ENCODE peak calls at places on chromosome 6, in six cellular contexts. D is A549, J is NB4, I is GM12878, S is HepG2, G is K562. Z is an unnamed sample.

GRCh38 chr6:80319286-80319685 is 212.8 kb downstream of the BCKDHB start:
- DNase-seq in D (no peak), G (no peak), J (no peak), S (no peak), I (no peak), Z (no peak)

GRCh38 chr6:157985378-157986155 is 3.9 kb downstream of the SYNJ2 start:
- DNase-seq in I (no peak), G (no peak), S (peak), J (no peak), D (no peak), Z (no peak)

GRCh38 chr6:134626131-134626530 is 308.2 kb upstream of the SGK1 start:
- DNase-seq in G (no peak), J (no peak), D (no peak), I (no peak), S (no peak), Z (no peak)

GRCh38 chr6:3195695-3196497 is 31.6 kb downstream of the TUBB2B start:
- DNase-seq in S (peak), D (peak), J (peak), I (no peak), G (peak), Z (no peak)

GRCh38 chr6:20835315-20836010 is 301.2 kb downstream of the CDKAL1 start:
- DNase-seq in J (no peak), S (no peak), D (no peak), G (peak), I (no peak), Z (no peak)

GRCh38 chr6:18115356-18115755 is 7.1 kb downstream of the NHLRC1 start:
- DNase-seq in S (no peak), G (no peak), D (no peak), I (no peak), J (peak), Z (no peak)

GRCh38 chr6:43779864-43780260 is 9.9 kb downstream of the VEGFA start:
- DNase-seq in J (no peak), I (no peak), D (no peak), S (no peak), G (no peak), Z (no peak)

GRCh38 chr6:120671519-120671918 is 662.8 kb downstream of the TBC1D32 start:
- DNase-seq in G (no peak), S (peak), D (no peak), I (no peak), J (peak), Z (no peak)

GRCh38 chr6:17714879-17715860 is 8.4 kb upstream of the NUP153 start:
- DNase-seq in G (peak), D (peak), I (no peak), S (no peak), J (peak), Z (peak)

GRCh38 chr6:168381726-168382458 is 59.1 kb upstream of the SMOC2 start:
- DNase-seq in D (no peak), S (no peak), I (no peak), G (no peak), J (no peak), Z (no peak)

GRCh38 chr6:88867841-88868558 is 95.4 kb downstream of the RNGTT start:
- DNase-seq in G (no peak), S (no peak), I (no peak), J (no peak), D (peak), Z (peak)

GRCh38 chr6:35089216-35089934 is 51.8 kb downstream of the TCP11 start:
- DNase-seq in J (no peak), S (no peak), D (no peak), G (no peak), I (no peak), Z (no peak)

GRCh38 chr6:170473226-170473789 is 79.8 kb downstream of the PSMB1 start:
- DNase-seq in J (no peak), S (no peak), G (no peak), I (no peak), D (no peak), Z (no peak)

GRCh38 chr6:55729665-55730064 is 145.7 kb downstream of the BMP5 start:
- DNase-seq in J (no peak), G (no peak), I (no peak), D (no peak), S (no peak), Z (no peak)

GRCh38 chr6:64289946-64290345 is 654.3 kb downstream of the PHF3 start:
- DNase-seq in I (no peak), S (no peak), J (no peak), D (no peak), G (no peak), Z (no peak)

GRCh38 chr6:29678114-29678513 is 2.8 kb downstream of the ZFP57 start:
- DNase-seq in S (no peak), I (no peak), J (no peak), D (no peak), G (no peak), Z (no peak)

DNA sequence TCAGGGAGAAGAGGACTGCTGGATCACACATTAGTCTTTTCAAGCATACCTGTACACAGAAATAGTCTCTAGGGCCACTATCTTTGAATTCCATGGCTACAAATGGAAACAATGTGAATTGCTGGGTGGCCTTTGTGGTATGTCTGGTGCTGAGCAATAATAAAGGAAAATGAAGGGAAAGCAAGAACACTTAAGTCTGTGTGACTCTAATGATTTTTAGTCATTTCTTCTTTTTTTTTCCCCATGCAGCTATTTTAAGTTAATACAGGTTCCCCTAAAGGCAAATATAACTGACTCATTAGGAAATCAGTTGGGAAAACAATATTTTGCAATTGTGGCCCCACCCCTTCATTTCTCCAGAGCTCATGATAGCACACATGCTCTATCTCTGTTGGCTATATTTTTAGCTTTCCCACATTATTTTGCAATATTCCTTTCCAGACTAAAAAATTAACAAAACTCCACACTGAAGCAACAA is 367.7 kb downstream of the GRIK2 start:
- DNase-seq in J (peak), G (no peak), S (no peak), D (no peak), I (no peak), Z (no peak)
- H3K4me3 ChIP-seq in J (no peak), G (no peak), S (no peak), D (no peak), I (no peak), Z (no peak)

DNA sequence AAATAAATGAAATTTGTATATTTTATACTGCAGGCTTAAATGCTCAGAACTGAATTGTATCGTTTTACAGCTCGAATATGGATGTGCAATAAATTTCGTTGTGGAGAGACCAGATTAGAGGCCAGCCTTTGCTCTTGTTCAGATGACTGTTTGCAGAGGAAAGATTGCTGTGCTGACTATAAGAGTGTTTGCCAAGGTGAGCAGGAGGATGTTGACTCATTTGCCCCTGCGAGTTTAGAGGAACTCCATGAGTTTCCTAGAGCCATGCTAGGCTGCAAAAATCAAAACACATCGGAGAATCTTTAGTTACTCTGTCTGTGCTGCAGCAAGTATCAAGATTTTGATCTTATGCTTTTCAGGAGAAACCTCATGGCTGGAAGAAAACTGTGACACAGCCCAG is 15.4 kb downstream of the ENPP3 start:
- DNase-seq in I (no peak), D (no peak), J (no peak), G (no peak), S (no peak), Z (peak)
- TF ChIP-seq POLR2A in I (no peak), D (no peak), J (no peak), G (no peak), S (no peak), Z (no peak)

GRCh38 chr6:163776549-163777378 is 362.2 kb downstream of the QKI start:
- DNase-seq in I (no peak), D (no peak), J (no peak), S (no peak), G (no peak), Z (no peak)

GRCh38 chr6:163773646-163774045 is 359.1 kb downstream of the QKI start:
- DNase-seq in D (no peak), G (no peak), J (no peak), I (no peak), S (no peak), Z (no peak)

GRCh38 chr6:163775313-163775712 is 360.8 kb downstream of the QKI start:
- DNase-seq in J (no peak), I (no peak), S (no peak), G (no peak), D (no peak), Z (no peak)

GRCh38 chr6:163772701-163773100 is 358.2 kb downstream of the QKI start:
- DNase-seq in D (no peak), I (no peak), G (no peak), J (no peak), S (no peak), Z (no peak)

DNA sequence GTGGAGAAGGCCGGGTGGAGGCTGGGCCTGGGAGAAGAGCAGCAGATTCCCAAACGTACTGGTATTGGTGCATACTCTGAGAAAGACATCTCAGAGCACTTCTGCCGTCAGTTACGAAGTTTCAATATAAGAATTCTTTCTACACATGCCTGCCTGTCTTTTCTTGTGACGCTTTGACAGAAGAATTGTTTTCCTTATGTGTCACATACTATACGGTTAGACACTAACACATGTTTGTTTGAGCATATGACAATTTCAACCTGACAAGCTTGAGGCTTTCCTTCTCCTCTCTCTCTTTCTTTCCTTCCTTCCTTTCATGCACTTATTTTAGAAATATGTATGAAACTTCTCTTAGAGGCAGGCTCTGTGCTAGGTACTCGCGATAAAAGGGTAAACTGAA is 360.0 kb downstream of the QKI start:
- DNase-seq in S (no peak), J (no peak), I (no peak), D (no peak), G (no peak), Z (no peak)
- TF ChIP-seq MYC in S (no peak), J (no peak), I (no peak), D (no peak), G (no peak), Z (no peak)

GRCh38 chr6:100062621-100063020 is 68.6 kb upstream of the MCHR2 start:
- DNase-seq in J (no peak), D (no peak), S (no peak), I (no peak), G (no peak), Z (no peak)
- H3K4me3 ChIP-seq in J (no peak), D (no peak), S (no peak), I (no peak), G (no peak), Z (no peak)

GRCh38 chr6:116102856-116103255 is 2.2 kb downstream of the NT5DC1 start:
- DNase-seq in D (no peak), G (no peak), S (no peak), J (peak), I (no peak), Z (no peak)
- TF ChIP-seq POLR2A in D (no peak), G (no peak), S (no peak), J (no peak), I (no peak), Z (no peak)

GRCh38 chr6:1634081-1634480 is 24.4 kb downstream of the FOXC1 start:
- DNase-seq in I (no peak), D (no peak), G (no peak), J (no peak), S (no peak), Z (no peak)
- TF ChIP-seq MYC in I (no peak), D (no peak), G (no peak), J (no peak), S (no peak), Z (no peak)

GRCh38 chr6:150269130-150269856 is 99.5 kb upstream of the IYD start:
- DNase-seq in I (no peak), J (no peak), S (no peak), G (no peak), D (no peak), Z (no peak)

GRCh38 chr6:150267686-150268561 is 100.9 kb upstream of the IYD start:
- DNase-seq in J (no peak), S (no peak), D (no peak), I (no peak), G (peak), Z (no peak)

GRCh38 chr6:150263765-150264415 is 104.9 kb upstream of the IYD start:
- DNase-seq in D (no peak), I (no peak), G (no peak), S (no peak), J (no peak), Z (no peak)

GRCh38 chr6:150266963-150267685 is 101.7 kb upstream of the IYD start:
- DNase-seq in D (no peak), I (no peak), S (no peak), J (no peak), G (no peak), Z (no peak)

GRCh38 chr6:150266309-150266708 is 102.5 kb upstream of the IYD start:
- DNase-seq in J (no peak), I (no peak), D (no peak), S (no peak), G (no peak), Z (no peak)
- H3K4me3 ChIP-seq in J (no peak), I (no peak), D (no peak), S (no peak), G (no peak), Z (no peak)

DNA sequence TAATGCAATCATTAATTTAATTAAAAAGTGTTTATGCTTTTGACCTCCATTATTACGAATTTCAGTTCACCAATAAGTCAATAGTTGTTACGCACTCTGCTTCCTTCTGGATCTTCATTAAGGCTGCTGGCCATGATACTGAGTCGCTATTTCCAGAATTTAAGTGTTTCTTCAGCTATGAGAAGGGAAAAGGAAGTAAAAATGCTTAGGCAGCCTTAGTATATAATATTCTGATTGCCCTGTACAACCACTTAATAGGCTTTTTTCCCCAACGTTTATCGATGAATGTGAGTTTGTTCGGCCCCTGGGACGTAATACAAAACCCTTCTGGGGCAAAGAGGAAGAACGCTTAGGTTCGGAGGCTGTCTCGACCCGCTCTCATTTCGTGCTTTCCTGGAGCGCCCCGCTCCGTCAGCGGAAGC is 644 bp downstream of the OARD1 start:
- DNase-seq in D (peak), G (peak), S (no peak), J (no peak), I (peak), Z (peak)
- TF ChIP-seq POLR2A in D (peak), G (no peak), S (no peak), J (no peak), I (no peak), Z (peak)

DNA sequence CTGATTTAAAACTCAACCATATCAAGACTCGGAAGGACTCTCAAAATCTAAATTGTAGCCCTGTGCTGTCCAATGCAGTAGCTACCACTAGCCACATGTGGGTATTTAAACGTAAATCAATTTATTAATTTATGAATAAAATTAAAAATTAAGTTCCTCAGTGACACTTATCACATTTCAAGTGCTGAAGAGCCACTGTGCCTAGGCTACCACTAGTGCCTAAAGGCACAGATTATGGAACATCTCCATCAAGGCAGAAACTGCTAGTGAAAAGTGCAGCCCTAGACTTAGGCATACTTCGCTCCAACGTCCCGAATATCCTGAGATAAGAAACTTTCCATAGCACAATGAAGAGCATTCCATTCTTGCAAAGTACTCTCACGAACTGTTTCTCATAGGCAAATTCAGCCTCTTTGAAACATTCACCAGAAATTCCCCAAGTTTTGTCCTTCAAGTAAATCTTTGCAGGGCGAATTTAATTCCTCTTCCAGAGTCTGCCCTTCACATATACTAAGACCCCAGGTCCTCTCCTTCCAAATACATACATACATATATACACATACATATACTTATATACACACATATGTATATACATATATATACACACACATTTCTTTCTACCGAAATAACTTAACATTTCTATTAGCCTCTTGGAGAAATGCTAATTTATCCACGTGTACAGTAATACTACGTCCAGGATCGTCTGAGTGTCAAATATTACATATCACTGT is 1.3 kb downstream of the SUPT3H start:
- DNase-seq in G (peak), J (peak), D (no peak), S (no peak), I (no peak), Z (peak)
- TF ChIP-seq MYC in G (no peak), J (no peak), D (no peak), S (no peak), I (no peak), Z (no peak)

DNA sequence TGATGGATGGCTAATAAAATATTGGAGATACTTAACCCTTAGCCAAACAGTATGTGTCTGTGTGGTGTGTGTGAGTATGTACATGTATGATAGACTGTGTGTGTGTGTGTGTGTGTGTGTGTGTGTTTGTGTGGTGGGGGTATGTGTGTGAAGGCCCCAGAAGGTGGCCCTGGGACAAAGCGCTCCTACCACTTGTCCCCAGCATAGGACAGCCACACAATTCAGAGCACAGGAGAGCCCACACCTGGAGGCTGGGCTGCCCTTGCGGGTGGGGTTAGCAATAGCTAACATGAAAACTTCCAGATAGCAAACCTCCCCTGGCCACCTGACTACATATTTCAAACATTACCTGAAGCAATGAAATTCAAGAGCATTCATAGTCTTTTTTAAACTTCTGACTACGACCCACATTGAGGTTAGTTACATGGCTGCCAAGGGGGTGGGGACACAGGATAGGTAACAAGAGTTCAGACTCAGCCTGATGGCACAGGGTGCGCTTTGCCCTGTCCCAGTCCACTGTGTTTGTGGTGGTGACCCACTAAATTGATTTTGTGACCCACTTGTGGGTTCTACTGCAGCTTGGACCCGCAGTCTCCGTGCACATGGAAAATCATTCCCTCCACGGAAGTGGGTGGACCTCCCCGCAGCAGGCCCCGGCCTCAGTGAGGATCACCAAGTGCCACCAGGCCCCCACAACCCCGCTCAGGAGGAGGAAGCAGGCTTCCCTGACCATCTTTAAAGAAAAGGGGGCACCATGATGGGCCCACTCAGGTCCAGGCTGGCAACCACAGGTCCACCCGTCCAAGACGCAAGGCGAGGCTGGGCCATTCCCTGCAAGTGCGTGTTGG is 34.8 kb downstream of the ZC3H12D start:
- DNase-seq in S (no peak), J (no peak), G (no peak), I (no peak), D (no peak), Z (no peak)
- H3K4me3 ChIP-seq in S (no peak), J (no peak), G (no peak), I (no peak), D (no peak), Z (no peak)